ENCODE peak calls at places on chromosome 5, in seven cellular contexts. Y, W, O, R, Z, G and T are unnamed samples.

GRCh38 chr5:176735383-176736265 is 74.7 kb upstream of the UNC5A start:
- DNase-seq in R (no peak), Y (no peak), G (no peak), W (peak), O (no peak), Z (no peak), T (no peak)

GRCh38 chr5:147567917-147568598 is 58.2 kb upstream of the DPYSL3 start:
- DNase-seq in Z (no peak), Y (peak), W (no peak), R (peak), G (peak), O (no peak), T (no peak)

GRCh38 chr5:56656816-56657740 is 158.3 kb upstream of the MAP3K1 start:
- DNase-seq in O (no peak), Z (no peak), Y (peak), R (no peak), W (no peak), G (no peak), T (no peak)

GRCh38 chr5:132557425-132557805 is 638 bp downstream of the RAD50 start:
- DNase-seq in Z (no peak), Y (peak), W (peak), O (peak), R (peak), G (peak), T (peak)

GRCh38 chr5:181217111-181217804 is 5.8 kb upstream of the TRIM41 start:
- DNase-seq in Z (no peak), O (peak), G (peak), R (peak), Y (peak), W (peak), T (peak)

GRCh38 chr5:73823508-73823925 is 197.5 kb downstream of the ARHGEF28 start:
- DNase-seq in W (no peak), G (peak), R (no peak), Y (peak), Z (no peak), O (peak), T (no peak)

GRCh38 chr5:107263387-107264003 is 407.2 kb downstream of the EFNA5 start:
- DNase-seq in G (no peak), R (no peak), Y (no peak), W (no peak), Z (no peak), O (no peak), T (no peak)

GRCh38 chr5:23235246-23235645 is 272.2 kb upstream of the PRDM9 start:
- DNase-seq in Z (no peak), R (no peak), Y (no peak), G (peak), W (no peak), O (no peak), T (no peak)

GRCh38 chr5:56164371-56164770 is 68.8 kb downstream of the ANKRD55 start:
- DNase-seq in W (peak), R (peak), O (no peak), Z (peak), Y (no peak), G (no peak), T (no peak)

GRCh38 chr5:6543346-6543730 is 89.5 kb downstream of the NSUN2 start:
- DNase-seq in R (no peak), Y (no peak), Z (no peak), G (no peak), W (no peak), O (no peak), T (no peak)

GRCh38 chr5:126031989-126032716 is 391.1 kb upstream of the GRAMD2B start:
- DNase-seq in W (peak), R (no peak), Y (peak), G (no peak), O (peak), Z (no peak), T (no peak)

GRCh38 chr5:57302164-57302563 is 128.3 kb downstream of the GPBP1 start:
- DNase-seq in O (no peak), W (no peak), G (peak), R (no peak), Z (no peak), Y (peak), T (no peak)

GRCh38 chr5:6501701-6502100 is 53.0 kb downstream of the UBE2QL1 start:
- DNase-seq in O (no peak), R (no peak), W (no peak), Y (no peak), Z (no peak), G (no peak), T (no peak)

GRCh38 chr5:141848771-141849370 is 29.3 kb downstream of the PCDH1 start:
- DNase-seq in G (peak), Y (peak), O (peak), R (no peak), W (peak), Z (peak), T (peak)

GRCh38 chr5:147479949-147480348 is 29.9 kb downstream of the DPYSL3 start:
- DNase-seq in R (peak), W (no peak), O (no peak), Y (peak), G (no peak), Z (no peak), T (peak)

GRCh38 chr5:51488803-51489642 is 105.8 kb downstream of the ISL1 start:
- DNase-seq in R (no peak), Z (no peak), Y (no peak), O (no peak), G (no peak), W (no peak), T (no peak)

GRCh38 chr5:123511290-123511647 is 708 bp upstream of the CSNK1G3 start:
- DNase-seq in Z (no peak), Y (peak), O (no peak), W (no peak), G (peak), R (peak), T (no peak)

GRCh38 chr5:13357937-13358336 is 586.6 kb downstream of the DNAH5 start:
- DNase-seq in W (no peak), O (no peak), R (no peak), Z (no peak), G (no peak), Y (no peak), T (no peak)

GRCh38 chr5:180807654-180808414 is 5.2 kb upstream of the MGAT1 start:
- DNase-seq in G (no peak), W (peak), R (no peak), Y (no peak), Z (no peak), O (no peak), T (peak)

GRCh38 chr5:150448353-150448752 is 1.2 kb downstream of the RPS14 start:
- DNase-seq in W (no peak), Z (no peak), R (no peak), Y (no peak), G (peak), O (no peak), T (no peak)

GRCh38 chr5:84564311-84564710 is 179.6 kb upstream of the EDIL3 start:
- DNase-seq in R (no peak), Z (no peak), G (no peak), W (no peak), Y (peak), O (no peak), T (no peak)

GRCh38 chr5:135486679-135487395 is 34.7 kb upstream of the TIFAB start:
- DNase-seq in Z (no peak), O (no peak), G (no peak), W (no peak), Y (no peak), R (no peak), T (no peak)

GRCh38 chr5:78472469-78473106 is 112.2 kb downstream of the SCAMP1 start:
- DNase-seq in O (no peak), Y (no peak), Z (no peak), W (no peak), R (no peak), G (no peak), T (no peak)

GRCh38 chr5:150209020-150209635 is 19.3 kb downstream of the SLC6A7 start:
- DNase-seq in Z (peak), R (peak), O (peak), W (peak), Y (peak), G (peak), T (no peak)

GRCh38 chr5:59786271-59786805 is 107.2 kb downstream of the PDE4D start:
- DNase-seq in R (no peak), W (no peak), Z (no peak), O (no peak), G (no peak), Y (peak), T (no peak)

GRCh38 chr5:120062515-120062917 is 401.6 kb upstream of the PRR16 start:
- DNase-seq in G (no peak), W (no peak), Y (peak), R (peak), Z (no peak), O (no peak), T (no peak)

GRCh38 chr5:176320577-176320976 is 41.0 kb downstream of the KIAA1191 start:
- DNase-seq in Z (no peak), R (peak), G (no peak), O (no peak), W (no peak), Y (no peak), T (peak)

GRCh38 chr5:159010611-159011497 is 88.9 kb downstream of the EBF1 start:
- DNase-seq in R (no peak), O (no peak), G (peak), Z (no peak), Y (no peak), W (peak), T (no peak)

GRCh38 chr5:127801751-127802476 is 98.7 kb downstream of the CCDC192 start:
- DNase-seq in Z (no peak), G (no peak), W (no peak), R (no peak), O (no peak), Y (peak), T (no peak)

GRCh38 chr5:15704397-15704947 is 204.5 kb downstream of the FBXL7 start:
- DNase-seq in R (no peak), G (no peak), Y (peak), Z (no peak), O (no peak), W (no peak), T (no peak)

GRCh38 chr5:120372899-120373298 is 91.2 kb upstream of the PRR16 start:
- DNase-seq in W (no peak), G (no peak), Z (no peak), Y (no peak), R (no peak), O (no peak), T (no peak)

GRCh38 chr5:151054713-151055112 is 26.1 kb downstream of the TNIP1 start:
- DNase-seq in O (no peak), Z (no peak), Y (no peak), G (peak), R (no peak), W (no peak), T (no peak)

GRCh38 chr5:55187370-55187769 is 14.4 kb upstream of the CDC20B start:
- DNase-seq in W (no peak), Z (no peak), O (no peak), Y (no peak), R (peak), G (peak), T (no peak)

GRCh38 chr5:150596313-150596712 is 44.1 kb upstream of the SYNPO start:
- DNase-seq in W (no peak), G (peak), R (no peak), Z (no peak), O (no peak), Y (no peak), T (no peak)

GRCh38 chr5:39755986-39756385 is 331.2 kb upstream of the DAB2 start:
- DNase-seq in Z (no peak), G (peak), Y (peak), O (peak), W (peak), R (no peak), T (no peak)

GRCh38 chr5:144002866-144003265 is 167.6 kb downstream of the YIPF5 start:
- DNase-seq in Z (no peak), G (no peak), Y (no peak), W (no peak), O (no peak), R (no peak), T (no peak)

GRCh38 chr5:160186480-160186879 is 42.8 kb upstream of the FABP6 start:
- DNase-seq in G (no peak), R (no peak), W (no peak), Y (no peak), Z (no peak), O (no peak), T (no peak)
- H3K27ac ChIP-seq in G (no peak), R (no peak), W (no peak), Y (no peak), Z (no peak), O (no peak), T (no peak)

DNA sequence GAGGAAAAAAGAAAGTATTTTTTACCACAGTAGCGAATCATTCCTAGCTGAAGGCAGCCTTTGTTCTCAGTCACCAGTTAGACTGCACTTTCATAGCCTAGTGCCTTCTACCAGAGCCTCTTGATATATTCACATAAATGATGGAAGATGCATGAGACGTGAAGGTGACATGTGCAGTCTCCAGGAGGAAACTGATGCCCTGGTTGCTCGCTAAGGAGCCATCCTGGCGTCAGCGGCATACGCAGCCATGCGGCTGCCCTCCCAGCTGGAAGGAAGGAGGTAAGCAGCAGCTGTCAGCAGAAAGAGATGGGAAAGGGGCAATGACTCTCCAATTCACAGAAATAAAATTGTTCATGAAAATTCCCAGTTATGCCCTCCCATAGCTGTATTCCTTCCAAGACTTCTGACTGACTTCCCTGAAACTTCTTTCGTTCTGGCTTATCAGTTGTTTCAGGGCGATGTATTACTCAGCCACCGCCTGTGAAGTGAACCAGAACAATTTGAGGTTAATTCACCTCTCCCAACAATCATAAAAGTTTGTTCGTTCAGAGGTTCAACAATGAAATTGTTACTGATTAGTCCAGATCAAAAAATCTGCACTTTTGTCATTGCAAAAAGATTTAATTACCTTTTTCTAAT is 331.2 kb downstream of the NR2F1-AS1 start:
- DNase-seq in W (no peak), Y (peak), R (no peak), O (no peak), G (no peak), Z (no peak), T (no peak)
- H3K27ac ChIP-seq in W (peak), Y (peak), R (no peak), O (peak), G (no peak), Z (no peak), T (no peak)

DNA sequence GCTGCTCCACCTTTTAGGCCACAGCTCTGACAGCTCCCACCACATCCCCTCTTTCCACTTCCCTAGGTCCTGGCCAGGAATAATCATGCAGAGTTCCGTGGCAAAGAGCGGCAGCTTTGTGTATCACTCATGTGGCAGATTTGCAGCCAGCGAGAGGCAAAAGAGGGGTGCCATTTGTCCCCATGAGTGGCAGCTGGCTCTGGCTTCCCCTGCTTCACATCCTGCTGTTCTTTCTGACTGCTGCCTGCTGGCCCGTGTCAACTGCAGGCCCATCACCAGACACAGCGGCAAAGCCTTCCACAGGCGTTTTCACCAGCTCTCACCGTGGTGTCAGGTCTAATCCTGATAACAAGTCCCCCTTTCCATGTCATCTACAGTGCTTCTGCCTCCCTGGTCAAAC is 430.6 kb upstream of the DAP start:
- DNase-seq in W (no peak), G (peak), O (no peak), Y (no peak), R (no peak), Z (no peak), T (no peak)
- H3K27ac ChIP-seq in W (no peak), G (no peak), O (no peak), Y (no peak), R (no peak), Z (peak), T (no peak)

GRCh38 chr5:109849478-109850088 is 159.9 kb downstream of the MAN2A1 start:
- DNase-seq in Y (no peak), Z (no peak), R (no peak), O (no peak), W (no peak), G (no peak), T (no peak)
- H3K27ac ChIP-seq in Y (no peak), Z (no peak), R (no peak), O (no peak), W (no peak), G (no peak), T (no peak)

DNA sequence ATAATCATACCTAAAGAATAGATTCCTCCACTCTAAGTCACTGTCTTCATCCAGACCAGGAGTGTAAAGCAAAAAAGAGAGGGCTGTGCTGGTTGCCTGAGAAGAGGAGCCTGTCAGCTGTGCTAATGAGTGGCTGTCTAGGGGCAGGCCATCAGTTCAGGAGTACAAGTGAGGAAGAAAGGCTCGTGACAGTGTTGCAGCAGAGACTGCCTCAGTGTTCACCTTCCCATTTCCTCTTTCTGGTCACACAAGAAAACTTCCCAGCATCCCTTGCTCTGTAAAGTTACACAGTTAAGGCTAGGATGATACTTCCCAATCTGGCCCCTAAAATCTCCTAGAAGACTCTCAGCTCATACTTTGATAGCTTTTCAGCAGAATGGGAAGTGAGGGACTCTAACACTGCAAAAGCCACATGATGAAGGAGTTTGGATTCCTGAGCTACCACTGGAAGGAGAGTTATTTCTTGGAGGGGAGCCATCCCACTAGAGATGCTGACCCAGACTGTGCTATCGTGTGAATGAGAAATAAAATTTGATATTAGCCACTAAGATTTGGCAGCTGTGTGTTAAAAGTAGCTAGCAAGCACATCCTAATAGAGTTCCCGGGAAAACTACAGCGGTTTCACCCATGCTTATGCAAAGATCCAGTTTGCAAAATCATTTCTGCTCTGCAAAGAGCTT is 67.1 kb downstream of the ADAMTS12 start:
- DNase-seq in W (no peak), O (no peak), Z (peak), G (no peak), Y (peak), R (no peak), T (no peak)
- H3K27ac ChIP-seq in W (no peak), O (no peak), Z (no peak), G (no peak), Y (peak), R (no peak), T (no peak)

DNA sequence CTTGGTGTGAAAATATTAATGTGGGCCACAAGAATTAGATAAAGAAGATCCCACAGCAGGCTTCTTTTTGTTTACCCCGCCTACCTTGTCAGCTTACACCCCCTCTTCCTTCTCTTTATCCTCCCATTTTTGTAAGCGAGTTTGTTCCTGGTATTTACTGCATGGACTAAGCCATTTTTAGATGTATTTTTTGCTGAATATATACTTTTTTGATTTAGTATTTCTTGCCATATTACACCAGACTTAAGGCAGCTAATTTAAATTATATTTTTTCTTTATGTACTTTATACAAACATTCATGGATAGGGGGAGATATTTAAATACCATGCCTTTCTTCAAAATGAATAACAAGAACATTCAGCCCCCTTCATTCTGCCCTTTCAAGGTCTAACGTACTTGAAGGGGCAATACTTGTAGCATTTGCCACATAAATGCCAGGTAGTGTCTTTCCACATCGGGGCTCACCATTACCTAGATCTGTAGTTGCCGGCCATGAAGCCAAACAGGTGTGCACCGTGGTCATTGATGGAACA is 193.2 kb downstream of the CD180 start:
- DNase-seq in Z (no peak), W (no peak), G (no peak), O (no peak), R (no peak), Y (no peak), T (no peak)
- H3K27ac ChIP-seq in Z (no peak), W (peak), G (peak), O (peak), R (no peak), Y (peak), T (no peak)

GRCh38 chr5:64505769-64506566 is at the start of gene RGS7BP:
- DNase-seq in Z (peak), Y (peak), R (peak), O (peak), W (peak), G (peak), T (peak)
- H3K27ac ChIP-seq in Z (peak), Y (no peak), R (no peak), O (no peak), W (peak), G (no peak), T (peak)

GRCh38 chr5:65926893-65927292 is 518 bp downstream of the ERBIN start:
- DNase-seq in G (no peak), Z (no peak), O (peak), Y (no peak), R (peak), W (peak), T (no peak)

GRCh38 chr5:65927497-65928340 is 1.3 kb downstream of the ERBIN start:
- DNase-seq in W (peak), G (peak), Z (no peak), R (peak), O (peak), Y (peak), T (no peak)

GRCh38 chr5:65926276-65926761 is at the start of gene ERBIN:
- DNase-seq in O (peak), W (peak), R (peak), Y (peak), Z (peak), G (peak), T (peak)

GRCh38 chr5:65928860-65929259 is 2.5 kb downstream of the ERBIN start:
- DNase-seq in W (no peak), Y (no peak), O (no peak), Z (no peak), G (no peak), R (no peak), T (no peak)

GRCh38 chr5:65928341-65928752 is 2.0 kb downstream of the ERBIN start:
- DNase-seq in Z (no peak), Y (no peak), R (no peak), O (no peak), G (no peak), W (no peak), T (no peak)
- H3K27ac ChIP-seq in Z (no peak), Y (peak), R (no peak), O (no peak), G (no peak), W (peak), T (no peak)

DNA sequence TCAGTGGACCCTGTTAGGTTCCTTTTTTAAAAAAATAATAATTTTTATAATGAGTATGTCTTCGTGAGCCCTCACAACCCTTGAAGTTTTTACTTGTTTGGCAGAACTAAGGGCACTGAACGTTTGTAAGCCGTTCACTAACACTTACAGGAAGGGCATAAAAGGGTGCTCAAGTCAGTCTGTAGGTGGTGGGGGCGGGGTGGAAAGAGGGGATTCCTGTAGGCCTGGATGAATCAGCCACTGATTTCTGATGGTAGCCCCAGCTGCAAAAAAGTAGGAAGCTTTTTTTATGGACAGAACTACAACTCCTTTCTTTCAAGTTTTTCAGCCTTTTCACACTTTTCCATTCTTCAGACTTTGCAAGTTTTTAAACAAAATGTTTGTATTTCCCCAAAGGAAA is 35.8 kb downstream of the PIK3R1 start:
- DNase-seq in Y (peak), G (peak), W (no peak), R (no peak), O (no peak), Z (no peak), T (no peak)
- H3K27ac ChIP-seq in Y (peak), G (peak), W (no peak), R (no peak), O (peak), Z (peak), T (no peak)